ENCODE peak calls at places on chromosomes 13 and 19, in ten cellular contexts. K is upper lobe of right lung; A is tibial artery; U is H1; C is cardiac muscle cell; P is psoas muscle; F is body of pancreas; Z is A549; V is CD4-positive, CD25-positive, alpha-beta regulatory T cell; Y is ovary. H is an unnamed sample.

GRCh38 chr13:48400820-48401219 is 12.1 kb downstream of the LPAR6 start:
- DNase-seq in K (no peak), U (no peak), Z (peak; percentile 47), F (no peak), Y (no peak), C (peak; percentile 72), A (no peak), V (peak; percentile 52), P (no peak), H (peak; percentile 41)

GRCh38 chr13:23618341-23618740 is 48.1 kb downstream of the TNFRSF19 start:
- DNase-seq in F (no peak), C (peak; percentile 97), Z (peak; percentile 65), K (no peak), U (no peak), V (no peak), A (no peak), P (no peak), Y (no peak), H (no peak)

GRCh38 chr19:53509443-53509842 is 28.5 kb upstream of the ZNF331 start:
- DNase-seq in Y (no peak), A (no peak), F (no peak), V (no peak), U (no peak), Z (no peak), K (no peak), P (no peak), C (no peak), H (no peak)

GRCh38 chr19:13033819-13034611 is 38.7 kb downstream of the NFIX start:
- DNase-seq in Z (peak; percentile 42), F (peak; percentile 92), V (peak; percentile 32), K (peak; percentile 87), C (peak; percentile 84), U (peak; percentile 86), A (peak; percentile 75), Y (peak; percentile 83), P (peak; percentile 85), H (peak; percentile 96)

GRCh38 chr13:98184796-98185195 is 7.7 kb upstream of the RNF113B start:
- DNase-seq in Y (no peak), Z (no peak), F (no peak), K (no peak), P (no peak), V (no peak), C (peak; percentile 27), A (no peak), U (no peak), H (no peak)

GRCh38 chr13:31755803-31756212 is 16.5 kb downstream of the RXFP2 start:
- DNase-seq in Z (no peak), P (no peak), F (no peak), U (no peak), C (no peak), A (no peak), Y (no peak), K (no peak), V (no peak), H (no peak)

GRCh38 chr13:112994781-112995355 is 25.9 kb downstream of the MCF2L start:
- DNase-seq in Y (no peak), F (no peak), U (no peak), Z (no peak), V (no peak), P (no peak), A (no peak), C (no peak), K (no peak), H (no peak)

GRCh38 chr13:43935878-43936277 is 56.2 kb downstream of the LACC1 start:
- DNase-seq in P (no peak), Z (no peak), U (no peak), Y (no peak), A (no peak), F (no peak), V (no peak), C (peak; percentile 32), K (no peak), H (no peak)

GRCh38 chr13:104143760-104144406 is 1077.7 kb upstream of the SLC10A2 start:
- DNase-seq in Z (no peak), U (peak; percentile 45), C (no peak), V (no peak), F (peak; percentile 17), Y (no peak), K (no peak), A (no peak), P (no peak), H (no peak)

GRCh38 chr13:42524487-42525034 is 49.4 kb upstream of the TNFSF11 start:
- DNase-seq in Z (peak; percentile 10), A (no peak), C (no peak), U (no peak), Y (no peak), P (no peak), K (no peak), V (no peak), F (no peak), H (peak; percentile 18)

GRCh38 chr13:21079206-21079605 is 17.8 kb upstream of the LATS2 start:
- DNase-seq in K (no peak), Z (no peak), Y (no peak), C (no peak), V (no peak), P (no peak), F (no peak), A (no peak), U (no peak), H (no peak)

GRCh38 chr13:102799544-102800144 is 725 bp downstream of the BIVM start:
- DNase-seq in F (peak; percentile 38), A (no peak), U (no peak), C (no peak), Z (peak; percentile 25), K (peak; percentile 75), V (peak; percentile 14), Y (no peak), P (peak; percentile 57), H (no peak)

GRCh38 chr19:48558018-48558684 is 6.2 kb downstream of the SULT2B1 start:
- DNase-seq in F (peak; percentile 54), Z (peak; percentile 98), K (no peak), C (peak; percentile 57), Y (no peak), P (peak; percentile 36), A (peak; percentile 33), U (no peak), V (no peak), H (peak; percentile 99)

GRCh38 chr13:52162279-52163101 is 3.1 kb upstream of the NEK3 start:
- DNase-seq in U (no peak), F (no peak), V (no peak), K (no peak), P (no peak), A (no peak), Z (no peak), C (peak; percentile 72), Y (no peak), H (peak; percentile 56)

GRCh38 chr13:54953786-54954185 is 1925.2 kb downstream of the OLFM4 start:
- DNase-seq in K (no peak), C (no peak), F (no peak), Y (no peak), A (no peak), Z (no peak), U (no peak), P (no peak), V (no peak), H (no peak)

DNA sequence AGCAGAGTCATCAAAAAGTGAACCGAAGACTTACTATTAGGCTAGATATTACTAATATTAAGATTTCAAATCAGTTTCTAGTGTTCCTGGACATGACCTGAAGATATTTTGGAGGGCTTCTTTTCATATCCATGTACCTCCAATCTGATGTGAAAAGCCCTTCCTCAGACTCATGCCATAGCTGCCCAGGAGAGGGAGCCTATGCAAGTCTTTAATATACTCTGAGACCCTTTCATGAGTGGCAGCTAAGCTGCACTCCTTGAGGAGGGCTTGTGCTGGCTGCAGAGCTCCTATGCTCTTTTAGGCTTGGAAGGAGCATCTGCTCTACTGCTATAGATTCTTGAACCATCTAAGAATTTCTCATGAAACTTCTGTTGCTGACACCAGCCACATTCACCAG is 715.3 kb downstream of the OLFM4 start:
- DNase-seq in Y (no peak), Z (peak; percentile 0), U (no peak), P (no peak), A (no peak), F (no peak), V (no peak), C (no peak), K (no peak), H (no peak)
- H3K4me3 ChIP-seq in Y (no peak overlapping the region), Z (no peak overlapping the region), U (no peak overlapping the region), P (no peak overlapping the region), A (no peak overlapping the region), F (no peak overlapping the region), V (no peak overlapping the region), C (no peak overlapping the region), K (no peak overlapping the region), H (no peak overlapping the region)

GRCh38 chr19:15403151-15403531 is 15.6 kb downstream of the AKAP8L start:
- DNase-seq in F (no peak), U (no peak), V (no peak), Y (no peak), P (no peak), A (no peak), Z (no peak), K (no peak), C (no peak), H (no peak)
- H3K4me1 ChIP-seq in F (peaks cover 27% of the 10 kb centered on the region), U (no peaks in the 10 kb centered on the region), V (peaks cover 16% of the 10 kb centered on the region), Y (peaks cover 20% of the 10 kb centered on the region), P (peaks cover 79% of the 10 kb centered on the region), A (peaks cover 53% of the 10 kb centered on the region), Z (no peaks in the 10 kb centered on the region), K (peaks cover 23% of the 10 kb centered on the region), C (peaks cover 44% of the 10 kb centered on the region), H (peaks cover 3% of the 10 kb centered on the region)

GRCh38 chr13:99289674-99290337 is 17.4 kb downstream of the GPR183 start:
- DNase-seq in Y (no peak), C (no peak), K (no peak), Z (no peak), A (no peak), V (peak; percentile 64), U (no peak), P (no peak), F (no peak), H (no peak)

GRCh38 chr13:99289265-99289664 is 17.9 kb downstream of the GPR183 start:
- DNase-seq in C (no peak), F (no peak), Y (no peak), V (no peak), K (no peak), Z (no peak), A (no peak), U (no peak), P (no peak), H (no peak)

GRCh38 chr13:99293178-99293577 is 14.0 kb downstream of the GPR183 start:
- DNase-seq in V (no peak), P (no peak), U (no peak), Z (no peak), C (no peak), Y (no peak), K (no peak), F (no peak), A (no peak), H (no peak)

GRCh38 chr13:99288069-99288468 is 19.1 kb downstream of the GPR183 start:
- DNase-seq in A (no peak), Y (no peak), V (peak; percentile 68), U (no peak), Z (no peak), C (no peak), F (no peak), P (no peak), K (no peak), H (no peak)

GRCh38 chr13:99290890-99291289 is 16.3 kb downstream of the GPR183 start:
- DNase-seq in V (no peak), P (no peak), Y (no peak), Z (no peak), C (no peak), K (no peak), U (no peak), F (no peak), A (no peak), H (no peak)
- H3K27ac ChIP-seq in V (peak overlapping the region; percentile 24), P (no peak overlapping the region), Y (no peak overlapping the region), Z (no peak overlapping the region), C (no peak overlapping the region), K (no peak overlapping the region), U (no peak overlapping the region), F (no peak overlapping the region), A (no peak overlapping the region), H (no peak overlapping the region)

GRCh38 chr19:916645-917322 is 349 bp upstream of the KISS1R start:
- DNase-seq in F (peak; percentile 46), V (no peak), K (no peak), P (no peak), Y (peak; percentile 61), A (no peak), Z (no peak), C (no peak), U (peak; percentile 79), H (no peak)
- H3K4me3 ChIP-seq in F (peak overlapping the region; percentile 1), V (no peak overlapping the region), K (peak overlapping the region; percentile 35), P (peak overlapping the region; percentile 48), Y (no peak overlapping the region), A (peak overlapping the region; percentile 39), Z (peak overlapping the region; percentile 49), C (peak overlapping the region; percentile 30), U (peak overlapping the region; percentile 34), H (no peak overlapping the region)

H was measured in small intestine.